ENCODE peak calls at places on chromosome 13, in eight cellular contexts. J, I, G, R, Y, N, P and Z are unnamed samples. For H3K4me1, the result is how much of the 10 kb centered on the place peaks cover.

GRCh38 chr13:52980695-52981094 is 47.9 kb upstream of the OLFM4 start:
- DNase-seq in G (no peak), R (no peak), J (no peak), Y (no peak), P (no peak), I (no peak), N (no peak), Z (no peak)

GRCh38 chr13:44758595-44759221 is 182.6 kb upstream of the TSC22D1 start:
- DNase-seq in P (no peak), R (no peak), G (no peak), N (peak), J (no peak), I (no peak), Y (no peak), Z (no peak)

GRCh38 chr13:99690426-99691189 is 189.3 kb downstream of the TM9SF2 start:
- DNase-seq in G (no peak), N (no peak), R (no peak), P (no peak), Y (no peak), I (no peak), J (no peak), Z (no peak)

GRCh38 chr13:105806335-105806920 is 729.0 kb downstream of the EFNB2 start:
- DNase-seq in N (no peak), J (no peak), Y (no peak), I (no peak), R (no peak), P (no peak), G (no peak), Z (no peak)

GRCh38 chr13:91247768-91248167 is 99.7 kb upstream of the MIR17HG start:
- DNase-seq in P (no peak), Y (no peak), N (no peak), J (no peak), G (no peak), R (no peak), I (no peak), Z (no peak)

GRCh38 chr13:43196171-43196611 is 172.8 kb downstream of the DNAJC15 start:
- DNase-seq in Y (no peak), I (peak), R (peak), G (no peak), J (peak), N (peak), P (no peak), Z (peak)

GRCh38 chr13:39297664-39298171 is 259.5 kb downstream of the NHLRC3 start:
- DNase-seq in P (no peak), J (no peak), R (no peak), N (no peak), Y (no peak), I (no peak), G (no peak), Z (no peak)

GRCh38 chr13:108609353-108609752 is 20.1 kb upstream of the MYO16 start:
- DNase-seq in Y (no peak), R (peak), N (no peak), P (no peak), G (no peak), I (no peak), J (no peak), Z (no peak)

GRCh38 chr13:113785051-113786010 is 26.3 kb downstream of the TMEM255B start:
- DNase-seq in J (no peak), G (no peak), Y (no peak), I (no peak), N (no peak), P (no peak), R (no peak), Z (no peak)

DNA sequence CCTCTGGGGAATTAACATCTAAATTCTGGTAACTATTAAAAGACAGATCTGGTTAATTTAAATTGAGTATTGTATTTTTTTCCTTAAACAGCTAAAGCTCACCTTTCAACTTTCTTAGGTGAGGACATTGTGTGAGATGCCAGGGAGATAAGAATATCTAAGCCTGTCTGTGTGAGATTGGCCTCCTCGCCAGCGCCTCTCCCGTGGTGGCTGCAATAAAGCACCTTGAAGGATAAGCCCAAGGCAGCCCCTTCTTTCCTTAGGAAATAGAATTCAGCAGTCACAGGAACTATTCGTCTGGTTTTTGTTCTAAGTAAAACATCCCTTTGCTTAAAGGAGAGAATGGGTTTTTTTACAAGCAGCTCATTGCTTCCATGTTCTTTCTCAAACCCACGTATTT is 24.6 kb downstream of the NAXD start:
- DNase-seq in G (no peak), Y (no peak), N (no peak), P (no peak), R (no peak), I (no peak), J (no peak), Z (no peak)
- H3K27ac ChIP-seq in G (no peak), Y (peak), N (no peak), P (no peak), R (peak), I (no peak), J (no peak), Z (no peak)

GRCh38 chr13:24035411-24035810 is 125.1 kb upstream of the SPATA13 start:
- DNase-seq in G (no peak), R (no peak), N (peak), Y (no peak), J (no peak), I (no peak), P (no peak), Z (no peak)

GRCh38 chr13:24038846-24039330 is 121.6 kb upstream of the SPATA13 start:
- DNase-seq in I (no peak), N (peak), R (no peak), J (no peak), G (no peak), P (no peak), Y (no peak), Z (no peak)

GRCh38 chr13:24033527-24034302 is 126.8 kb upstream of the SPATA13 start:
- DNase-seq in P (no peak), Y (no peak), J (no peak), I (no peak), R (no peak), G (no peak), N (peak), Z (no peak)

GRCh38 chr13:24038405-24038804 is 122.1 kb upstream of the SPATA13 start:
- DNase-seq in Y (no peak), G (peak), N (no peak), P (no peak), I (no peak), J (no peak), R (no peak), Z (no peak)

GRCh38 chr13:24036115-24036514 is 124.4 kb upstream of the SPATA13 start:
- DNase-seq in Y (no peak), G (no peak), J (no peak), N (no peak), I (no peak), R (no peak), P (no peak), Z (no peak)
- H3K4me1 ChIP-seq in Y (under half), G (under half), J (under half), N (half or more), I (under half), R (under half), P (under half), Z (under half)

DNA sequence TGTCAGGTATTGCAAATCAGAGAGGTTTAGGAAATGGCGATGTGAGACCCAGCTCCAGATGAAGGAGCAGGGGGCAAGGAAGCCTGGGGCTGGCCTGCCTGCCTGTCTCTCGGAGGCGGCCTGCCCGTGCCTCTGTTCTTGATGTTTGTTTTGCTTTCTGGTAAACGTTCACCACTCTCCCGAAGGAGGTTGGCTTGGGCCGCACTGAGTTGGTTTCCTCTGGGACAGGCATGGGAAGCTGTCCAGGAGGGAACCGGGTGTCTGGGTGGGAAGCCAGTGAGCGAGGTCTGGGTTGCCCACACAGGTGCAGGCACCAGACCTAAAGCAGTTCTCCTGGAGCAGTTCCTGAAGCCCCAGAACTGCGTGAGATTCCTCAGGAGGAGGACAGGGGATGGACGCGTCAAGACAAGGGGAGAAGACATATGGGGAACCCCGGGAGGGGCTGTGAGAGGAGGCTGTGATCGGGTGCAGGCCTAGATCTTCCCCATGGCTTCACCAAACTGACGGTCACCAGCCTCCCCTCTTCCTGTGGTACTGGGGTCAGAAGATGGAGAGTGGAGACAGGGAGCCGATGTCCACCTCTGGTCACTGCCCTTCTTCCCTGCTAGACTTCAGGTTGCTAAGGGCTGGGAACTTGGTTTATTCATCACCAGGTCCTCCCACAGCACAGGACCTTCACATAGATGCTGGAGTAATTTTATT is 15.2 kb downstream of the COL4A2 start:
- DNase-seq in G (no peak), R (no peak), I (no peak), J (no peak), P (no peak), Y (no peak), N (no peak), Z (no peak)
- H3K27ac ChIP-seq in G (no peak), R (no peak), I (no peak), J (no peak), P (peak), Y (no peak), N (no peak), Z (peak)

DNA sequence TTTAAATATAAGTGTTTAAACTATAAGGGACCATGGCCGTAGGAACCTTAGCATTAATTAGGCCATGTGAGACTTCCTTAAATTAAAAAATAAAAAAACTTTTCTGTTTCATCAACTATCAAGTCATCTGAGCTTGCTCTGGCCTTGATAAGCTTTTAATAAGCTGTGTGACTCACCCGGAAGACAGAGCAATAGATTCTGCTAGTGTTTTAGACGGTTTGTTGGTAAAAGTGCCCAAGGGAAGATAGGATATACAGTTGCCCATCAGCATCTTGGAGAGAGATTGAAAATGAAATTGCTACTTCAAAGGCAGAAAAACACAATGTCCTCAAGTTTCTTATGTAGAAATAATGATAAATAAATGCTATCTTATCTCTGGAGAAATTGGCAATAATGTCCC is 31.2 kb upstream of the RCBTB2 start:
- DNase-seq in N (no peak), G (no peak), J (no peak), P (no peak), R (no peak), Y (no peak), I (no peak), Z (no peak)
- H3K4me1 ChIP-seq in N (under half), G (under half), J (under half), P (under half), R (under half), Y (under half), I (under half), Z (under half)

DNA sequence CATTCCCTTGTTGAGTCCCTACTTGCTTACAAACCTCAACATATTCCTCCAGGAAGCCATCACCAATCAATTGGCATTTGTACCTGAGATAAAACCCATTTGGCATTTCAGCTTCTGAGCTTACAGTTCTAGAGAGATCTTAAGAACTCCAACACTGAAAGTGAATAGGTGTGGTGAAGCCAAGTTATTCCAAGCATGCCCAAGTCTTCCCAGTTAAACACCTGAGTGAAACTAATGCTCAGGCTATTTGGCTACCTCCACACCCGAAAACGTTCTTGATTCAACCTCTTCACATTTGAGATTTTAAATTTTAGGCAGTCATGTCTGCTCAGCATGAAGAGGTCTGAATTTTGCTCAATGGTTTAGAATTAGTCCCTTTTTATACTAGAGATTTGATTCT is 2.5 kb upstream of the SCEL start:
- DNase-seq in R (no peak), G (no peak), Y (no peak), J (no peak), P (no peak), I (no peak), N (no peak), Z (no peak)
- H3K27ac ChIP-seq in R (no peak), G (no peak), Y (no peak), J (no peak), P (no peak), I (no peak), N (no peak), Z (no peak)

GRCh38 chr13:29924482-29924884 is 74.1 kb upstream of the UBL3 start:
- DNase-seq in P (no peak), N (peak), R (no peak), Y (no peak), I (no peak), J (no peak), G (no peak), Z (no peak)
- H3K4me1 ChIP-seq in P (under half), N (under half), R (under half), Y (under half), I (under half), J (under half), G (under half), Z (under half)